ENCODE peak calls at places on chromosomes 12 and 14, in ten cellular contexts. X, F, Q, Z, W, D, S, L, R and A are unnamed samples.

GRCh38 chr12:46209914-46210834 is 58.7 kb downstream of the SLC38A1 start:
- DNase-seq in Z (no peak), W (peak; percentile 44), X (peak; percentile 67), F (no peak), S (no peak), Q (peak; percentile 85), D (peak; percentile 95), R (peak; percentile 60), L (peak; percentile 82), A (no peak)

GRCh38 chr14:57391609-57392195 is 1.3 kb downstream of the NAA30 start:
- DNase-seq in L (peak; percentile 15), X (peak; percentile 9), R (no peak), D (no peak), W (no peak), F (peak; percentile 1), S (no peak), Z (no peak), Q (peak; percentile 47), A (no peak)

GRCh38 chr14:24056800-24057184 is 5.0 kb downstream of the CARMIL3 start:
- DNase-seq in F (no peak), Q (no peak), S (no peak), X (no peak), W (no peak), Z (peak; percentile 59), L (no peak), R (peak; percentile 74), D (no peak), A (no peak)

GRCh38 chr14:98136019-98136418 is 1136.0 kb downstream of the BCL11B start:
- DNase-seq in Z (no peak), W (no peak), F (no peak), X (peak; percentile 41), S (no peak), Q (no peak), R (no peak), D (no peak), L (peak; percentile 84), A (no peak)

GRCh38 chr14:92924247-92924646 is 1.3 kb downstream of the CHGA start:
- DNase-seq in L (no peak), S (no peak), F (peak; percentile 44), X (no peak), Z (no peak), D (no peak), Q (no peak), W (no peak), R (no peak), A (no peak)

GRCh38 chr14:23217032-23217431 is 20.7 kb upstream of the RNF212B start:
- DNase-seq in Q (no peak), F (no peak), D (no peak), L (no peak), Z (no peak), R (no peak), W (no peak), S (no peak), X (no peak), A (no peak)

GRCh38 chr12:65263777-65264176 is 14.7 kb upstream of the MSRB3 start:
- DNase-seq in Q (no peak), W (no peak), R (no peak), D (no peak), S (no peak), F (no peak), Z (no peak), X (no peak), L (no peak), A (no peak)

GRCh38 chr12:75457191-75457590 is 23.4 kb upstream of the GLIPR1 start:
- DNase-seq in S (no peak), L (peak; percentile 56), D (no peak), Q (no peak), X (peak; percentile 30), W (no peak), F (no peak), Z (no peak), R (no peak), A (no peak)

GRCh38 chr14:58826845-58827686 is 189.3 kb downstream of the DACT1 start:
- DNase-seq in R (no peak), X (no peak), W (no peak), Q (no peak), D (no peak), S (no peak), L (peak; percentile 36), Z (no peak), F (peak; percentile 0), A (no peak)

GRCh38 chr12:57632898-57633825 is at the start of gene B4GALNT1:
- DNase-seq in W (peak; percentile 51), S (peak; percentile 48), X (peak; percentile 66), L (peak; percentile 67), R (peak; percentile 59), F (peak; percentile 85), D (peak; percentile 41), Z (no peak), Q (peak; percentile 61), A (peak; percentile 77)

GRCh38 chr12:65536876-65537661 is 258.6 kb downstream of the MSRB3 start:
- DNase-seq in X (no peak), F (no peak), Q (peak; percentile 94), Z (peak; percentile 76), R (no peak), W (no peak), S (peak; percentile 100), L (no peak), D (no peak), A (peak; percentile 99)

GRCh38 chr14:71361335-71361734 is 454.1 kb downstream of the PCNX1 start:
- DNase-seq in S (no peak), F (no peak), D (no peak), W (no peak), Q (no peak), R (no peak), X (no peak), Z (no peak), L (no peak), A (no peak)

GRCh38 chr14:38548091-38548490 is 292.2 kb upstream of the CLEC14A start:
- DNase-seq in F (no peak), Q (no peak), W (no peak), S (no peak), L (no peak), D (no peak), X (no peak), Z (no peak), R (no peak), A (no peak)

GRCh38 chr14:20684662-20685456 is 499 bp downstream of the RNASE4 start:
- DNase-seq in F (no peak), X (no peak), L (no peak), Q (no peak), S (peak; percentile 69), D (no peak), Z (peak; percentile 76), R (peak; percentile 81), W (no peak), A (peak; percentile 64)

GRCh38 chr14:23057757-23058653 is 685 bp upstream of the CDH24 start:
- DNase-seq in Z (peak; percentile 92), L (peak; percentile 82), Q (peak; percentile 87), X (peak; percentile 84), R (peak; percentile 85), S (peak; percentile 70), F (peak; percentile 90), W (peak; percentile 82), D (no peak), A (peak; percentile 72)

GRCh38 chr12:22670762-22671161 is 45.8 kb downstream of the ETNK1 start:
- DNase-seq in Z (no peak), R (no peak), X (no peak), F (peak; percentile 28), D (no peak), L (no peak), S (peak; percentile 33), W (no peak), Q (peak; percentile 29), A (peak; percentile 20)